ENCODE peak calls at places on chromosomes 6 and 20, in four cellular contexts. P is spleen, T is AG04450, M is Peyer's patch. H is an unnamed sample.

GRCh38 chr6:142934190-142934589 is 10.8 kb downstream of the HIVEP2 start:
- DNase-seq in P (no peak), T (no peak), M (no peak), H (no peak)

GRCh38 chr6:32627831-32628230 is 9.4 kb upstream of the HLA-DQA1 start:
- DNase-seq in M (peak), P (no peak), T (no peak), H (peak)

GRCh38 chr6:110881929-110882629 is 7.5 kb downstream of the AMD1 start:
- DNase-seq in P (no peak), T (no peak), M (no peak), H (no peak)

GRCh38 chr6:31717499-31718222 is 2.5 kb downstream of the LY6G6D start:
- DNase-seq in T (no peak), M (no peak), P (no peak), H (no peak)

GRCh38 chr6:73585566-73586415 is 65.0 kb upstream of the EEF1A1 start:
- DNase-seq in P (no peak), T (peak), M (peak), H (peak)

GRCh38 chr20:8156603-8157079 is 24.6 kb downstream of the PLCB1 start:
- DNase-seq in P (no peak), M (no peak), T (no peak), H (no peak)

GRCh38 chr6:132132420-132132819 is 181.2 kb upstream of the CCN2 start:
- DNase-seq in M (no peak), T (no peak), P (no peak), H (no peak)

GRCh38 chr20:2006452-2007381 is 12.9 kb upstream of the PDYN start:
- DNase-seq in T (peak), P (no peak), M (no peak), H (no peak)

GRCh38 chr6:116876635-116877611 is at the start of gene RFX6:
- DNase-seq in M (no peak), T (no peak), P (no peak), H (no peak)

GRCh38 chr6:116087437-116088027 is 13.1 kb upstream of the NT5DC1 start:
- DNase-seq in T (no peak), P (no peak), M (no peak), H (no peak)

GRCh38 chr20:43804781-43805180 is 78.0 kb upstream of the GTSF1L start:
- DNase-seq in M (no peak), P (no peak), T (no peak), H (no peak)

DNA sequence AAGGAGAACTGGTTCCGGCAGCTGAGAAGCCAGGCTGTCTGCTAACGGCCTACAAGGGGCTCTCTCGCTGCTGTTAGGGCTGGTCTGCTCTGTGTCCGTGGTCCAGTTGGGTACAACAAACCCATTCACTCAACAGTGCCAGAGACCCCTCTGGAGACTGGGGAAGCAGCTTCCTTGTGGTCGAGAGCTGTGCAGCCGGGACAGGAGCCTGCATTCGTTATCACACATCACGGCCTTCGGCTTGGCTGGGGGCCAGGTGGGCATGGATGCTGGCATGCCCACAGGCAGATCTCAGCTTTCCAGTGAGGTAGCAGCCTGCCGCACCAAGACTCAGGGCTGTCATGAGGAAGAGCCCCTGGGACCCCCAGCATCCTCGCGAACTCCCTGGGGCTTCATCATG is 124.7 kb downstream of the PREX1 start:
- DNase-seq in M (no peak), P (peak), T (no peak), H (no peak)
- H3K27ac ChIP-seq in M (no peak), P (no peak), T (no peak), H (no peak)

GRCh38 chr6:154995241-154996162 is at the start of gene TIAM2:
- DNase-seq in P (no peak), M (no peak), T (no peak), H (no peak)
- H3K4me3 ChIP-seq in P (peak), M (peak), T (peak), H (peak)

GRCh38 chr6:14661188-14661587 is 543.6 kb downstream of the CD83 start:
- DNase-seq in T (no peak), P (no peak), M (peak), H (no peak)

GRCh38 chr6:14661696-14662095 is 544.1 kb downstream of the CD83 start:
- DNase-seq in T (no peak), P (no peak), M (no peak), H (no peak)

GRCh38 chr6:14664616-14665315 is 547.2 kb downstream of the CD83 start:
- DNase-seq in M (peak), P (no peak), T (no peak), H (no peak)

GRCh38 chr6:14665827-14666724 is 548.5 kb downstream of the CD83 start:
- DNase-seq in P (no peak), T (peak), M (no peak), H (no peak)

GRCh38 chr6:14664112-14664592 is 546.6 kb downstream of the CD83 start:
- DNase-seq in T (no peak), P (peak), M (peak), H (no peak)
- H3K27ac ChIP-seq in T (no peak), P (no peak), M (no peak), H (no peak)

DNA sequence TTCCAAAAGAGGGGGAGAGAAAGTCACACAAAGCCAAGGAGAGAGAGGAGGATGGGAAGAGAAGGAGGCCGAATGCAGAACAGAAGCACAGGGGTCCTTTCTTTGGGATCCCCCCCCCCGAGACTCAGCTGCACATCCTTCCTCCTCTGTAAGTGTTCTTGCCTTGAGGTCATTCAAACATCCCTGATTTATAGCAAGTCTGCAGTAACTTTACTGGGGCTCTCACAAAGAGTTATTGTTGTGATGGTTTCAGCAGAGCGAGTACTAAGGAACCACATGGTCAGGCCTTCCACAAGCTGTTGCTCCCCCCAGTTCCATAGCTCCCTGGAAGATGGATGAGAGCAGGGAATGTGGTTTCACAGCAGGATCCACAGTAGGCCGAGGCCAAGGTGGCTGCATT is 351.5 kb upstream of the CDH4 start:
- DNase-seq in M (no peak), T (no peak), P (no peak), H (no peak)
- H3K4me3 ChIP-seq in M (no peak), T (no peak), P (no peak), H (no peak)

DNA sequence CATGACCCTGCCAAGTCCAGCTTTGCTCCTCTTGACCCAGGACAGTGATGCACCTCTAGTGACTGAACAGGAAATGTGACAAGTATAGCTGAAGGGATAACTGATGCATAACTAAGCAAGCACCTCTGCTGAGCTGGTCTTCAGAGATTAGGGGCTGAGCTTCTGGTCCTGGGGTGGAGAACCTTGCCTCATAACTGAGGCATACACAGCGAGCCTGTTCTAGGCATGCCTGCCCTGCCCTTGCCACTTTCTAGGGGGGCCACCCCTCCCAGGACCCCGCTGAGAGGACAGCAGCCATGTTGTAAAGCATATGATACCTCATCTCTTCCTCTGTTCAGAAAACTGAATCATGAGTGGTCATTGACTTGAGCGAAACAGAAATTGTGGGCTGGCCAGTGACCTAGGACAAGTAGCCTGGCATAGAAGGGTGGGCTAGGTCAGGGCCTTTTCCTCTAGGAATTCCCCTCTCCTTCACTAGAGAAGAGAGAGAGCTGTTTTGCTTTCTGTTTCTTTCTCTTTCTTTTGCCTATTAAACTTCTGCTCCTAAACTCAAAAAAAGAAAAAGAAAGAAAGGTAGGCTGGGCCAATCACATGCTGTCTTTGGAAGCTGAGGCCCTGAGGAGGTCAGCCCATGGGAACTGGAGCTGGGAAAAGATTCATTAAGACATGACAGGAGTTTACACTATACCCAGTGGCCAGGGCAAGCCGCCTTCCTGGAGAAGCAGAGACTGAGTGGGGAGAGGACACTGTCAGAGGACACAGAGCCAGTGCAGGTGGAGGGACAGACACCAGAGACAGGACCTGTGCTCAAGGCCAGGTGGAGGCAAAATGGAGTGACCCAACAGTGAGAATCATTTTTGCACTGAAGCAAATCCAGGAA is 23.1 kb downstream of the ALDH5A1 start:
- DNase-seq in P (no peak), M (peak), T (no peak), H (no peak)
- H3K27ac ChIP-seq in P (peak), M (no peak), T (no peak), H (no peak)

GRCh38 chr6:12203001-12203400 is 87.2 kb upstream of the EDN1 start:
- DNase-seq in T (no peak), P (no peak), M (no peak), H (no peak)

DNA sequence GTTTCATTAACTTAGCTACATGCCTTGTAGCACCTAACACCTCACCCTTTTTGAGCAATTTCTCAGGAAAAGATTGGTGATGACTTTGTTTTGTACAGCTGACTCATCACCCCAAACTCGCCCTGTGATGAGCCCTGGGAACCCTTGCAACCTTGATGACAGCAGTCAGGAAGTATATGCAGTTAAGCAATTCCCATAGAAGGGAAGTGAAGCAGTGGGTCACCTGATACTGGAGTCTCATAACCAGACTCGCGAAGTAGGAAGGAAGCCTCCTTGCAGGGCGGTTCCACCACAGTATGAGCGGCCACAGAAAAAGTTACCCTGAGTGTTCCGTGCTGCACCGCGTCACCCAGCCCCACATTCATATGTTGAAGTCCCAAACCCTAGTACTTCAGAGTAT is 82.0 kb upstream of the EDN1 start:
- DNase-seq in T (no peak), P (peak), M (no peak), H (no peak)
- H3K4me3 ChIP-seq in T (no peak), P (no peak), M (no peak), H (no peak)

H was measured in uterus.